ENCODE peak calls at places on chromosomes 5 and 9, in four cellular contexts. One of them, this sample, is unnamed.

GRCh38 chr9:119902611-119903010 is 533.4 kb upstream of the BRINP1 start:
- DNase-seq in body of pancreas: no peak
- DNase-seq in HCT116: no peak
- DNase-seq in prostate gland: no peak
- DNase-seq in this sample: no peak

GRCh38 chr9:489198-490197 is 274.8 kb downstream of the DOCK8 start:
- DNase-seq in body of pancreas: peak
- DNase-seq in HCT116: no peak
- DNase-seq in prostate gland: peak
- DNase-seq in this sample: no peak

GRCh38 chr5:1474183-1474839 is 29.1 kb upstream of the SLC6A3 start:
- DNase-seq in body of pancreas: no peak
- DNase-seq in HCT116: no peak
- DNase-seq in prostate gland: no peak
- DNase-seq in this sample: no peak

GRCh38 chr5:94103507-94104245 is 362.3 kb upstream of the POU5F2 start:
- DNase-seq in prostate gland: no peak
- DNase-seq in body of pancreas: no peak
- DNase-seq in HCT116: no peak
- DNase-seq in this sample: no peak

GRCh38 chr5:57334475-57334874 is 148.1 kb downstream of the ACTBL2 start:
- DNase-seq in HCT116: no peak
- DNase-seq in prostate gland: no peak
- DNase-seq in body of pancreas: no peak
- DNase-seq in this sample: no peak

GRCh38 chr9:117414220-117414905 is 494 bp downstream of the ASTN2 start:
- DNase-seq in prostate gland: peak
- DNase-seq in body of pancreas: peak
- DNase-seq in HCT116: no peak
- DNase-seq in this sample: peak

GRCh38 chr5:126003309-126003708 is 419.9 kb upstream of the GRAMD2B start:
- DNase-seq in prostate gland: peak
- DNase-seq in HCT116: no peak
- DNase-seq in body of pancreas: no peak
- DNase-seq in this sample: peak

GRCh38 chr9:14992516-14992915 is 82.3 kb upstream of the FREM1 start:
- DNase-seq in body of pancreas: no peak
- DNase-seq in HCT116: no peak
- DNase-seq in prostate gland: no peak
- DNase-seq in this sample: no peak

GRCh38 chr9:98551511-98552286 is 157.0 kb downstream of the GABBR2 start:
- DNase-seq in HCT116: no peak
- DNase-seq in prostate gland: no peak
- DNase-seq in body of pancreas: no peak
- DNase-seq in this sample: no peak

GRCh38 chr5:1152156-1152555 is 40.3 kb upstream of the SLC12A7 start:
- DNase-seq in prostate gland: no peak
- DNase-seq in HCT116: no peak
- DNase-seq in body of pancreas: no peak
- DNase-seq in this sample: no peak

GRCh38 chr5:74020488-74020887 is 394.5 kb downstream of the ARHGEF28 start:
- DNase-seq in body of pancreas: no peak
- DNase-seq in HCT116: no peak
- DNase-seq in prostate gland: no peak
- DNase-seq in this sample: no peak

GRCh38 chr5:113000466-113000865 is 23.9 kb downstream of the DCP2 start:
- DNase-seq in HCT116: no peak
- DNase-seq in prostate gland: no peak
- DNase-seq in body of pancreas: no peak
- DNase-seq in this sample: no peak

GRCh38 chr9:38680827-38681226 is 39.1 kb downstream of the FAM240B start:
- DNase-seq in prostate gland: no peak
- DNase-seq in body of pancreas: no peak
- DNase-seq in HCT116: no peak
- DNase-seq in this sample: no peak

GRCh38 chr5:84436866-84437265 is 52.2 kb upstream of the EDIL3 start:
- DNase-seq in body of pancreas: no peak
- DNase-seq in HCT116: no peak
- DNase-seq in prostate gland: no peak
- DNase-seq in this sample: no peak

GRCh38 chr5:9483779-9484178 is 62.1 kb downstream of the SEMA5A start:
- DNase-seq in prostate gland: no peak
- DNase-seq in body of pancreas: no peak
- DNase-seq in HCT116: no peak
- DNase-seq in this sample: no peak

GRCh38 chr5:160173-160510 is 31.2 kb upstream of the LRRC14B start:
- DNase-seq in prostate gland: no peak
- DNase-seq in HCT116: no peak
- DNase-seq in body of pancreas: no peak
- DNase-seq in this sample: no peak

GRCh38 chr9:84839538-84839937 is 170.0 kb downstream of the NTRK2 start:
- DNase-seq in body of pancreas: no peak
- DNase-seq in HCT116: no peak
- DNase-seq in prostate gland: no peak
- DNase-seq in this sample: peak

GRCh38 chr5:141753971-141754713 is 72.1 kb upstream of the ARAP3 start:
- DNase-seq in body of pancreas: peak
- DNase-seq in prostate gland: no peak
- DNase-seq in HCT116: peak
- DNase-seq in this sample: no peak

GRCh38 chr9:132166599-132166998 is 4.7 kb downstream of the NTNG2 start:
- DNase-seq in HCT116: no peak
- DNase-seq in prostate gland: no peak
- DNase-seq in body of pancreas: no peak
- DNase-seq in this sample: no peak

GRCh38 chr5:7867260-7867659 is 1.6 kb downstream of the FASTKD3 start:
- DNase-seq in prostate gland: no peak
- DNase-seq in HCT116: no peak
- DNase-seq in body of pancreas: no peak
- DNase-seq in this sample: no peak

GRCh38 chr5:103373576-103374472 is 115.3 kb downstream of the MACIR start:
- DNase-seq in body of pancreas: no peak
- DNase-seq in prostate gland: peak
- DNase-seq in HCT116: no peak
- DNase-seq in this sample: no peak

GRCh38 chr9:88985616-88986015 is 5.7 kb upstream of the S1PR3 start:
- DNase-seq in prostate gland: no peak
- DNase-seq in HCT116: no peak
- DNase-seq in body of pancreas: no peak
- DNase-seq in this sample: no peak

GRCh38 chr5:27652505-27652904 is 614.1 kb upstream of the CDH9 start:
- DNase-seq in HCT116: no peak
- DNase-seq in prostate gland: no peak
- DNase-seq in body of pancreas: no peak
- DNase-seq in this sample: no peak

GRCh38 chr9:96078866-96079505 is 203.5 kb downstream of the ERCC6L2 start:
- DNase-seq in body of pancreas: no peak
- DNase-seq in prostate gland: no peak
- DNase-seq in HCT116: no peak
- DNase-seq in this sample: no peak

GRCh38 chr9:129839324-129840023 is 4.2 kb downstream of the USP20 start:
- DNase-seq in prostate gland: no peak
- DNase-seq in HCT116: no peak
- DNase-seq in body of pancreas: no peak
- DNase-seq in this sample: no peak

GRCh38 chr5:644509-644908 is 32.4 kb downstream of the CEP72 start:
- DNase-seq in prostate gland: no peak
- DNase-seq in body of pancreas: no peak
- DNase-seq in HCT116: no peak
- DNase-seq in this sample: no peak

GRCh38 chr5:170892201-170892600 is 30.4 kb downstream of the RANBP17 start:
- DNase-seq in HCT116: no peak
- DNase-seq in body of pancreas: no peak
- DNase-seq in prostate gland: no peak
- DNase-seq in this sample: no peak
- H3K27ac ChIP-seq in HCT116: no peak
- H3K27ac ChIP-seq in body of pancreas: no peak
- H3K27ac ChIP-seq in prostate gland: no peak
- H3K27ac ChIP-seq in this sample: no peak

GRCh38 chr5:135934939-135935338 is 19.8 kb downstream of the LECT2 start:
- DNase-seq in prostate gland: no peak
- DNase-seq in body of pancreas: no peak
- DNase-seq in HCT116: no peak
- DNase-seq in this sample: no peak

GRCh38 chr5:135937245-135937644 is 17.5 kb downstream of the LECT2 start:
- DNase-seq in HCT116: no peak
- DNase-seq in body of pancreas: no peak
- DNase-seq in prostate gland: no peak
- DNase-seq in this sample: no peak
- H3K27ac ChIP-seq in HCT116: no peak
- H3K27ac ChIP-seq in body of pancreas: no peak
- H3K27ac ChIP-seq in prostate gland: no peak
- H3K27ac ChIP-seq in this sample: no peak

GRCh38 chr5:83025690-83026472 is 51.3 kb downstream of the TMEM167A start:
- DNase-seq in prostate gland: no peak
- DNase-seq in body of pancreas: no peak
- DNase-seq in HCT116: peak
- DNase-seq in this sample: no peak
- H3K27ac ChIP-seq in prostate gland: no peak
- H3K27ac ChIP-seq in body of pancreas: no peak
- H3K27ac ChIP-seq in HCT116: no peak
- H3K27ac ChIP-seq in this sample: no peak

DNA sequence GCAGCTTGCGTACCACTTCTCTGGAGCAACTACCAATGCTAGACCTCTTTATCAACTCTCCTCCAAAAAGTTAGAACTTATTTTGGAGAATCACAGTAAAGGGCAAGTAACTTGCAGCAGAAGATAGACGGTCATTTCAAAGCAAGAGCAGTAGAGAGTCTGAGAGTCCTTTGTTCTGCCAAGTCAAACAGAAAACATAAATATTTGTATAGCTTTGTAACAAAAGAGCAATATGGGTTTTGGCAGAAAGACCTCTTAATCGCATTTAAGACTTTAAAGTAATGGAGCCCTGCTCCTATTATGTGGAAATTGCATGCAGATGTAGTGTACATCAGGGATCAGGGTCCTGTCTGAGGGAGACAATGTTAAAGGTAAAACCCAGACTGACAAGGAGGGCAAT is 87.1 kb downstream of the PGM5 start:
- DNase-seq in HCT116: no peak
- DNase-seq in body of pancreas: no peak
- DNase-seq in prostate gland: no peak
- DNase-seq in this sample: no peak
- H3K27ac ChIP-seq in HCT116: no peak
- H3K27ac ChIP-seq in body of pancreas: no peak
- H3K27ac ChIP-seq in prostate gland: peak
- H3K27ac ChIP-seq in this sample: no peak

GRCh38 chr5:56330167-56330566 is 97.0 kb upstream of the ANKRD55 start:
- DNase-seq in prostate gland: no peak
- DNase-seq in HCT116: no peak
- DNase-seq in body of pancreas: no peak
- DNase-seq in this sample: no peak
- H3K27ac ChIP-seq in prostate gland: no peak
- H3K27ac ChIP-seq in HCT116: no peak
- H3K27ac ChIP-seq in body of pancreas: peak
- H3K27ac ChIP-seq in this sample: no peak

DNA sequence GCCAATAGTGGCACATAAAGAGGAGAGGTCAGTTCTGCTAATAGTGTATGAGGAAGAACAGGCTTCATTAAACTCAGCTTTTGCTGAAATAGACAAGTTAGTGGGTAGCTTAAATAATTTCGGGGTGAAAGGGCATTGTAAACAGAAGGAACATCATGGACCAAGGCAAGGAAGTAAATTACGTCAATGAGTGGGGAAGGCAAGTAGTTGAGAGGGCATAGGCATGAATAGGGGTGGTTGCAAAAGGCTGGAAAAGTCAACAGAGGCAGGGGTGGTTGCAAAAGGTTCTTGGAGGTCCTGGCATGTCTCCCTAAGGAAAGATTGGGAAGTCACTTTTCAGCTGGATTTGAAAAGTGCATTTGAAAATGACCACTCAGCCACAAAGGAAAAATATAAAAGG is 383.3 kb upstream of the RPS23 start:
- DNase-seq in body of pancreas: no peak
- DNase-seq in prostate gland: no peak
- DNase-seq in HCT116: no peak
- DNase-seq in this sample: no peak
- H3K27ac ChIP-seq in body of pancreas: no peak
- H3K27ac ChIP-seq in prostate gland: no peak
- H3K27ac ChIP-seq in HCT116: no peak
- H3K27ac ChIP-seq in this sample: no peak

DNA sequence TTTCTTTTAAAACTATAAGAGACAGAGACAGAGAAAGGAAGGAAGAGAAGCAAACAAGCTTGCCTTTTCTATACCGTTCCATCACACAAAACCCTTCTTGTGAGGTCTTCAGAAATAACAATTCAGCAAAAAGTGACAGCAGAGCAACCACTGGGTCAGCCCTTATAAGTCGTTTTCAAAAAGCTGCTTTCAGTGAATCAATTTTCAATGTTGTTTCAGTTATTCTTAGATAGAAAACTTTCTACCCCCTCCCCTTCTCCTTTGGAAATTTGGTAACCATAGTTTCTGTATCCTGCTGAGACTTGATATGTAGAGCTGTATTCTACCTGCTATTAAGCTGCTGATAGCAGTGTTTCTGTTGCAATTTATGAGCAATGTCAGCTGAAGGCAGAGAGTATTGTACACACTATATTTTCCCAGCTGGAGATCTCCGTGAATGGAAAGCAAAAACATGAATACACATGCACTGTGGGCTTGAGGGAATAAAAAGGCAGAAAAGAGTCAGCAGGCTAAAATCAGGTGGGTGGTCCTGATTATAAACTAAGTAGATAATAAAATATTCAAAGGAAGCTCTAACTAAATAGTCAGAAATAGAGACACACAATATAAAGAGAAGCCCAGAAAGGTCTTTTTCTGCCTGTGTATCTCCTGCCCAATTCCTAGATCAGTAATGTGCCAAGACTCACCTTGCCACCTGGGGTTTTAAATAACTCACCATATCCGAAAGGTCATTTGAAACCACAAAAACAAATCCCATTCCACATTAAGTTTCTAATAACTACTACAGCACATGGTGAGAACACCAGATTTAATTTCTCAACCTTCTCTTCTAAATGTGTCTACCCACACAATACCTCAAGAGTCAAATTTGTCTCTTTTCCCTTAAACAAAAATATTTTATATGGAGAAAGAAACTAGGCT is 75.5 kb downstream of the ZNF608 start:
- DNase-seq in HCT116: no peak
- DNase-seq in body of pancreas: no peak
- DNase-seq in prostate gland: no peak
- DNase-seq in this sample: no peak
- H3K27ac ChIP-seq in HCT116: no peak
- H3K27ac ChIP-seq in body of pancreas: peak
- H3K27ac ChIP-seq in prostate gland: peak
- H3K27ac ChIP-seq in this sample: no peak

DNA sequence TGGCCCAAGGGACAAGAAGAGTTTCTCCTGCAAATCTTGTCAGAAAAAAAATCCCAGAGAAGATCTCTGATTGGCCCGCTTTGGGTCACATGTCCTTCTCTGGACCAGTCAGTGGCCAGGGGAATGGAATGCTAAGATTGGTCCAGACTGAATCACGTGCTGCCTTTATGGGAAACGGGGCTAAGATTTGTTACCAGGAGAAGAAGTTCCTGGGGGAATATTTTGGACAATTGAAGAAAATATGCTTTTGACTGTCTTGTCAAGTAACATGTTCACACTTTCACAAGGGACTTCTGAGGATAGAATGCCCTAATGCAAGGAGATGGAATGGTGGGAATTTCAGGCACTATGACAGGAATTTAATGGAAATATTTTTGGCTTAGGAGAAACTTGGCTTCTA is 74.1 kb upstream of the SH3PXD2B start:
- DNase-seq in prostate gland: no peak
- DNase-seq in HCT116: no peak
- DNase-seq in body of pancreas: no peak
- DNase-seq in this sample: no peak
- H3K27ac ChIP-seq in prostate gland: no peak
- H3K27ac ChIP-seq in HCT116: no peak
- H3K27ac ChIP-seq in body of pancreas: no peak
- H3K27ac ChIP-seq in this sample: no peak

GRCh38 chr9:22211588-22212360 is 202.7 kb upstream of the CDKN2B start:
- DNase-seq in HCT116: peak
- DNase-seq in body of pancreas: no peak
- DNase-seq in prostate gland: no peak
- DNase-seq in this sample: no peak
- H3K27ac ChIP-seq in HCT116: peak
- H3K27ac ChIP-seq in body of pancreas: no peak
- H3K27ac ChIP-seq in prostate gland: no peak
- H3K27ac ChIP-seq in this sample: no peak